ENCODE peak calls at places on chromosomes 11 and 22, in ten cellular contexts. E, X, U, D, S, Y, P, K, O and M are unnamed samples.
A peak's percentile ranks its signal among the peaks of the same experiment; 100 is the strongest.

GRCh38 chr11:18461909-18462308 is 6.3 kb downstream of the LDHAL6A start:
- DNase-seq in E (no peak), X (no peak), U (no peak), D (no peak), S (no peak), Y (peak; percentile 34), P (no peak), K (no peak), O (no peak), M (no peak)

GRCh38 chr22:30347255-30347892 is 9.3 kb downstream of the SF3A1 start:
- DNase-seq in E (no peak), X (no peak), U (no peak), D (no peak), S (no peak), Y (no peak), P (no peak), K (no peak), O (no peak), M (no peak)

GRCh38 chr22:29265929-29266328 is 1.9 kb downstream of the RHBDD3 start:
- DNase-seq in E (no peak), X (no peak), U (no peak), D (no peak), S (no peak), Y (no peak), P (no peak), K (no peak), O (no peak), M (no peak)

GRCh38 chr11:72113170-72113808 is 794 bp upstream of the ANAPC15 start:
- DNase-seq in E (peak; percentile 95), X (no peak), U (no peak), D (no peak), S (no peak), Y (peak; percentile 23), P (no peak), K (no peak), O (no peak), M (no peak)

GRCh38 chr11:14905104-14906033 is 13.3 kb upstream of the CYP2R1 start:
- DNase-seq in E (no peak), X (peak; percentile 17), U (peak; percentile 90), D (no peak), S (no peak), Y (peak; percentile 86), P (no peak), K (peak; percentile 69), O (peak; percentile 30), M (no peak)

GRCh38 chr11:65932558-65932919 is 12.7 kb upstream of the TSGA10IP start:
- DNase-seq in E (peak; percentile 12), X (no peak), U (peak; percentile 61), D (no peak), S (no peak), Y (no peak), P (no peak), K (no peak), O (no peak), M (no peak)

GRCh38 chr11:12050470-12050891 is 42.1 kb upstream of the DKK3 start:
- DNase-seq in E (no peak), X (no peak), U (no peak), D (no peak), S (no peak), Y (no peak), P (no peak), K (no peak), O (no peak), M (no peak)

GRCh38 chr11:128328955-128329551 is 258.3 kb downstream of the ETS1 start:
- DNase-seq in E (no peak), X (peak; percentile 58), U (no peak), D (no peak), S (no peak), Y (peak; percentile 60), P (no peak), K (no peak), O (no peak), M (no peak)

GRCh38 chr11:57662893-57663292 is 5.0 kb upstream of the ZDHHC5 start:
- DNase-seq in E (no peak), X (no peak), U (no peak), D (no peak), S (no peak), Y (peak; percentile 40), P (no peak), K (no peak), O (no peak), M (no peak)
- TF ChIP-seq CTCF in E (peak; percentile 36), X (no peak), U (peak; percentile 48), D (no peak), S (no peak), Y (no peak), P (no peak), K (no peak), O (no peak), M (no peak)

GRCh38 chr11:95699631-95700470 is 89.7 kb downstream of the FAM76B start:
- DNase-seq in E (no peak), X (no peak), U (no peak), D (no peak), S (no peak), Y (no peak), P (no peak), K (no peak), O (no peak), M (no peak)
- TF ChIP-seq CTCF in E (no peak), X (no peak), U (no peak), D (no peak), S (no peak), Y (no peak), P (no peak), K (no peak), O (no peak), M (no peak)

GRCh38 chr22:50346415-50346945 is 3.4 kb downstream of the PPP6R2 start:
- DNase-seq in E (no peak), X (no peak), U (no peak), D (no peak), S (no peak), Y (no peak), P (no peak), K (no peak), O (no peak), M (no peak)

GRCh38 chr22:50340157-50340879 is 2.8 kb upstream of the PPP6R2 start:
- DNase-seq in E (no peak), X (no peak), U (no peak), D (no peak), S (no peak), Y (peak; percentile 33), P (no peak), K (no peak), O (no peak), M (no peak)

GRCh38 chr22:50343541-50343935 is 411 bp downstream of the PPP6R2 start:
- DNase-seq in E (no peak), X (no peak), U (no peak), D (no peak), S (no peak), Y (peak; percentile 27), P (no peak), K (no peak), O (no peak), M (no peak)

GRCh38 chr22:50341977-50342650 is 1.0 kb upstream of the PPP6R2 start:
- DNase-seq in E (peak; percentile 83), X (peak; percentile 90), U (peak; percentile 92), D (peak; percentile 99), S (peak; percentile 74), Y (peak; percentile 94), P (peak; percentile 87), K (peak; percentile 94), O (peak; percentile 95), M (peak; percentile 51)

DNA sequence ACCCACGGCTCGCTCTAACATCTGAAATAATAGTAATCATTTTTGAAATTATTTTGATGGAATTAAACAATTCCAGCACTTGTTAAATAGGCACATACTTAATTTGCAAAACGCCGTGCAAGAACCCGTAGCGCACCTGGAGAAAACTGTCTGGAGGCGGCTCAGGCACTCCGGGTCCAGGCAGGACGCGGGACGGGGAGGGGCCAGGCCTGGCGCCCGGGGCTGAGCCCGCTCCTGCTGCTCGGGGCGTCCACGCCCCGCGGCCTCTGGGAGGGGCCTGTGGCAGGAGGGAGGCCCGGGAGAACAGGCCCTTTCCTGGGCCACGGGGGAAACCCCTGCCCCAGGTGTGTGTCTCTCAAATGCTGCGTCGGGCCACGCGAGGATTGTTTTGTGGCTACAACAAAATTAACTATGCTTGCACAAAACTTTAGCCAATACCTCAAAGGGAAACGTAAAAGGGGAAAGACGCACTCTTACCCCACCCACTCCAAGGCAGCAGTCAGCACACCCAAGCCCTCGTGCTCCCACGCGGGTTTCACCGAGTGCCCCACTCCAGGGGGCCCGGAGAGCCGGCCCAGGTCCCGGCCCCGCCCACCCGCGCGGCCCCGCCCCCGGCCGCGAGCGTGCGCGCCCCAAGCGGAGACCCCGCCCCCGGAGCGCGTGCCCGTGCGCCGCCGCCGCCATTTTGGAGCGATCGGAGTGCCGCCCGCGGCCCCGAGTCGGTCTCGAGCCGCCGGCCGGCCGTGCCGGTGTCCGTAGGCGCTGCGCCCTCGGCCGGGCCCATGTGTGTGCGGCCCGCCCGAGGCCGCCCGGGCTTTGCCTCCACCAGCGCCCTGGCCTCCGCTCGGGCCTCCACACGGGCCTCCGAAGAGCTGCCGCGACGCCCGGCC is at the start of gene PPP6R2:
- DNase-seq in E (peak; percentile 49), X (peak; percentile 73), U (peak; percentile 78), D (peak; percentile 85), S (peak; percentile 58), Y (peak; percentile 88), P (peak; percentile 78), K (peak; percentile 84), O (peak; percentile 76), M (peak; percentile 7)
- TF ChIP-seq CTCF in E (peak; percentile 67), X (peak; percentile 3), U (no peak), D (peak; percentile 30), S (peak; percentile 38), Y (peak; percentile 46), P (no peak), K (no peak), O (no peak), M (no peak)

GRCh38 chr11:46537121-46537520 is 56.7 kb downstream of the AMBRA1 start:
- DNase-seq in E (peak; percentile 12), X (no peak), U (no peak), D (no peak), S (no peak), Y (no peak), P (no peak), K (no peak), O (no peak), M (no peak)

GRCh38 chr11:46547579-46547978 is 46.2 kb downstream of the AMBRA1 start:
- DNase-seq in E (no peak), X (no peak), U (no peak), D (no peak), S (no peak), Y (no peak), P (no peak), K (no peak), O (no peak), M (no peak)

GRCh38 chr11:46537851-46538295 is 56.0 kb downstream of the AMBRA1 start:
- DNase-seq in E (peak; percentile 76), X (peak; percentile 62), U (peak; percentile 92), D (peak; percentile 63), S (no peak), Y (peak; percentile 70), P (peak; percentile 45), K (peak; percentile 73), O (peak; percentile 51), M (no peak)

GRCh38 chr11:46543564-46543963 is 50.3 kb downstream of the AMBRA1 start:
- DNase-seq in E (no peak), X (no peak), U (no peak), D (no peak), S (no peak), Y (no peak), P (no peak), K (no peak), O (no peak), M (no peak)

DNA sequence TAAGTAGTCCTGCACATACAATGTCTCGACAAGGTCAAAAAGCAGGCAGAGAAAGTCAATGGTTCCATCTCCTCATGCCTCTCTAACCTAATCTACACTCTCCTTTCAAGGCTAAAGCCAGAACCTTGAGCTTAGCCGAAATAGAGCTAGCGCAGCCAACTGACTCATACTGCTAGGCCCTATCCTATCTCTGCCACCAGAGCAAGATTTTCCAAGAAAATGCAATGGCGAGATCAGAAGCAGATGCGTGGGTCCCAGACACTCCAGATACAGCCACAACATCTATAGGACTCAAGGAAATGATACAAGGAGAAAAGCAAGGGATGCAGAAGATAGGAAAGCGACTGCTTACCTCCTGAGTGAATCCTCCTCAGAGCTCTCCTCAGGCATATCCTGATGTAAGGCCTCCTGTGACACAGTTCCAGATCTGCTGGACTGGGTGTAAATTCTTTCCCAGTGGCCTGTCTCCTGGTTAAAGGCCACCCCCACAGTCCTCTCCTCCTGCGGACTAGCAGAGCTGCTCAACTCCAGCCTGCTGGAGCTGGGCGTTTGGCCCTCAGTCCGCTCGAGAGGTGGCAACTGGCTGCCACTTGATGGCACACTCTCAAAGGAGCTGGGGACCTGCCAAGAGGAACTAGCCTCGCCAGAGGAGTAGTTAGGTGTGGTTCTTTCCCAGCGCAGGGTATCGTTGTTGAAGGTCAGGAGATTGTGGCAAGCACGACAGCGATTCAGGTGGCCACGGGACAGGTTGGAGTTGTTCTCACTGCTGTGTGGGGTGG is 52.0 kb downstream of the AMBRA1 start:
- DNase-seq in E (no peak), X (no peak), U (no peak), D (no peak), S (peak; percentile 60), Y (no peak), P (no peak), K (peak; percentile 91), O (no peak), M (no peak)
- TF ChIP-seq CTCF in E (no peak), X (no peak), U (no peak), D (no peak), S (peak; percentile 29), Y (no peak), P (no peak), K (peak; percentile 40), O (no peak), M (no peak)